ENCODE peak calls at places on chromosomes 1 and 21, in four cellular contexts. One of them, this sample, is unnamed.

GRCh38 chr1:26824735-26825134 is 1.8 kb upstream of the ZDHHC18 start:
- DNase-seq in left ventricle myocardium inferior: no peak
- DNase-seq in Calu3: peak
- DNase-seq in activated T-cell treated with anti-CD3 and anti-CD28 coated beads for 48 hours: no peak
- DNase-seq in this sample: no peak

GRCh38 chr21:30349572-30349971 is 1.2 kb upstream of the KRTAP23-1 start:
- DNase-seq in activated T-cell treated with anti-CD3 and anti-CD28 coated beads for 48 hours: no peak
- DNase-seq in Calu3: no peak
- DNase-seq in left ventricle myocardium inferior: no peak
- DNase-seq in this sample: no peak

GRCh38 chr1:58764294-58764978 is 19.4 kb downstream of the JUN start:
- DNase-seq in activated T-cell treated with anti-CD3 and anti-CD28 coated beads for 48 hours: no peak
- DNase-seq in left ventricle myocardium inferior: no peak
- DNase-seq in Calu3: no peak
- DNase-seq in this sample: no peak

GRCh38 chr1:46180082-46180616 is 3.9 kb upstream of the P3R3URF start:
- DNase-seq in activated T-cell treated with anti-CD3 and anti-CD28 coated beads for 48 hours: no peak
- DNase-seq in Calu3: peak
- DNase-seq in left ventricle myocardium inferior: no peak
- DNase-seq in this sample: no peak

GRCh38 chr1:88998716-88999115 is 6.3 kb upstream of the KYAT3 start:
- DNase-seq in activated T-cell treated with anti-CD3 and anti-CD28 coated beads for 48 hours: no peak
- DNase-seq in left ventricle myocardium inferior: no peak
- DNase-seq in Calu3: peak
- DNase-seq in this sample: no peak

GRCh38 chr1:158586942-158587341 is 7.2 kb upstream of the OR10X1 start:
- DNase-seq in Calu3: no peak
- DNase-seq in activated T-cell treated with anti-CD3 and anti-CD28 coated beads for 48 hours: no peak
- DNase-seq in left ventricle myocardium inferior: no peak
- DNase-seq in this sample: no peak

GRCh38 chr1:227885135-227885647 is 62.5 kb downstream of the WNT9A start:
- DNase-seq in Calu3: no peak
- DNase-seq in activated T-cell treated with anti-CD3 and anti-CD28 coated beads for 48 hours: no peak
- DNase-seq in left ventricle myocardium inferior: no peak
- DNase-seq in this sample: no peak

GRCh38 chr1:71677024-71677423 is 596.2 kb upstream of the ZRANB2 start:
- DNase-seq in activated T-cell treated with anti-CD3 and anti-CD28 coated beads for 48 hours: no peak
- DNase-seq in left ventricle myocardium inferior: no peak
- DNase-seq in Calu3: no peak
- DNase-seq in this sample: no peak

GRCh38 chr1:237859014-237859413 is 31.7 kb downstream of the ZP4 start:
- DNase-seq in activated T-cell treated with anti-CD3 and anti-CD28 coated beads for 48 hours: no peak
- DNase-seq in Calu3: no peak
- DNase-seq in left ventricle myocardium inferior: no peak
- DNase-seq in this sample: no peak

GRCh38 chr1:231724876-231725647 is 98.5 kb downstream of the DISC1 start:
- DNase-seq in activated T-cell treated with anti-CD3 and anti-CD28 coated beads for 48 hours: no peak
- DNase-seq in left ventricle myocardium inferior: no peak
- DNase-seq in Calu3: peak
- DNase-seq in this sample: no peak

GRCh38 chr1:19981507-19982312 is 2.3 kb upstream of the PLA2G2A start:
- DNase-seq in left ventricle myocardium inferior: no peak
- DNase-seq in activated T-cell treated with anti-CD3 and anti-CD28 coated beads for 48 hours: no peak
- DNase-seq in Calu3: no peak
- DNase-seq in this sample: no peak

GRCh38 chr1:178493301-178493741 is 3.4 kb downstream of the CLEC20A start:
- DNase-seq in Calu3: no peak
- DNase-seq in left ventricle myocardium inferior: no peak
- DNase-seq in activated T-cell treated with anti-CD3 and anti-CD28 coated beads for 48 hours: no peak
- DNase-seq in this sample: no peak

GRCh38 chr1:39781349-39781715 is 7.3 kb downstream of the BMP8B start:
- DNase-seq in activated T-cell treated with anti-CD3 and anti-CD28 coated beads for 48 hours: no peak
- DNase-seq in Calu3: no peak
- DNase-seq in left ventricle myocardium inferior: no peak
- DNase-seq in this sample: no peak

GRCh38 chr1:44832068-44832700 is 10.9 kb downstream of the PTCH2 start:
- DNase-seq in activated T-cell treated with anti-CD3 and anti-CD28 coated beads for 48 hours: no peak
- DNase-seq in Calu3: no peak
- DNase-seq in left ventricle myocardium inferior: no peak
- DNase-seq in this sample: no peak

GRCh38 chr1:161986328-161986727 is 37.3 kb downstream of the OLFML2B start:
- DNase-seq in left ventricle myocardium inferior: no peak
- DNase-seq in activated T-cell treated with anti-CD3 and anti-CD28 coated beads for 48 hours: no peak
- DNase-seq in Calu3: no peak
- DNase-seq in this sample: no peak

GRCh38 chr1:192810253-192810880 is 1.5 kb downstream of the RGS2 start:
- DNase-seq in left ventricle myocardium inferior: peak
- DNase-seq in Calu3: no peak
- DNase-seq in activated T-cell treated with anti-CD3 and anti-CD28 coated beads for 48 hours: no peak
- DNase-seq in this sample: no peak

GRCh38 chr1:149995927-149996326 is 14.6 kb downstream of the OTUD7B start:
- DNase-seq in Calu3: no peak
- DNase-seq in activated T-cell treated with anti-CD3 and anti-CD28 coated beads for 48 hours: no peak
- DNase-seq in left ventricle myocardium inferior: no peak
- DNase-seq in this sample: no peak

GRCh38 chr1:24727490-24728214 is 17.6 kb upstream of the CLIC4 start:
- DNase-seq in Calu3: no peak
- DNase-seq in left ventricle myocardium inferior: peak
- DNase-seq in activated T-cell treated with anti-CD3 and anti-CD28 coated beads for 48 hours: no peak
- DNase-seq in this sample: no peak

GRCh38 chr1:5513891-5514515 is 478.2 kb downstream of the NPHP4 start:
- DNase-seq in left ventricle myocardium inferior: no peak
- DNase-seq in Calu3: no peak
- DNase-seq in activated T-cell treated with anti-CD3 and anti-CD28 coated beads for 48 hours: no peak
- DNase-seq in this sample: no peak

GRCh38 chr1:26838474-26839338 is 12.2 kb downstream of the ZDHHC18 start:
- DNase-seq in Calu3: no peak
- DNase-seq in left ventricle myocardium inferior: no peak
- DNase-seq in activated T-cell treated with anti-CD3 and anti-CD28 coated beads for 48 hours: peak
- DNase-seq in this sample: peak

GRCh38 chr1:67683736-67684525 is 1.1 kb upstream of the GADD45A start:
- DNase-seq in left ventricle myocardium inferior: no peak
- DNase-seq in activated T-cell treated with anti-CD3 and anti-CD28 coated beads for 48 hours: peak
- DNase-seq in Calu3: no peak
- DNase-seq in this sample: no peak

GRCh38 chr1:205128050-205128449 is 6.3 kb upstream of the RBBP5 start:
- DNase-seq in left ventricle myocardium inferior: no peak
- DNase-seq in activated T-cell treated with anti-CD3 and anti-CD28 coated beads for 48 hours: no peak
- DNase-seq in Calu3: no peak
- DNase-seq in this sample: no peak

GRCh38 chr1:85320371-85321131 is 44.1 kb upstream of the BCL10 start:
- DNase-seq in Calu3: no peak
- DNase-seq in activated T-cell treated with anti-CD3 and anti-CD28 coated beads for 48 hours: no peak
- DNase-seq in left ventricle myocardium inferior: no peak
- DNase-seq in this sample: no peak

GRCh38 chr1:24898152-24898908 is 31.7 kb downstream of the RUNX3 start:
- DNase-seq in activated T-cell treated with anti-CD3 and anti-CD28 coated beads for 48 hours: no peak
- DNase-seq in left ventricle myocardium inferior: no peak
- DNase-seq in Calu3: peak
- DNase-seq in this sample: no peak

GRCh38 chr1:18531503-18531845 is 50.7 kb downstream of the KLHDC7A start:
- DNase-seq in activated T-cell treated with anti-CD3 and anti-CD28 coated beads for 48 hours: no peak
- DNase-seq in left ventricle myocardium inferior: no peak
- DNase-seq in Calu3: no peak
- DNase-seq in this sample: no peak

GRCh38 chr1:174005032-174005431 is 17.1 kb downstream of the RC3H1 start:
- DNase-seq in left ventricle myocardium inferior: no peak
- DNase-seq in Calu3: no peak
- DNase-seq in activated T-cell treated with anti-CD3 and anti-CD28 coated beads for 48 hours: no peak
- DNase-seq in this sample: no peak

GRCh38 chr21:42607525-42608102 is 45.8 kb upstream of the PDE9A start:
- DNase-seq in Calu3: no peak
- DNase-seq in left ventricle myocardium inferior: no peak
- DNase-seq in activated T-cell treated with anti-CD3 and anti-CD28 coated beads for 48 hours: no peak
- DNase-seq in this sample: no peak

GRCh38 chr1:67336783-67337182 is 29.1 kb downstream of the IL12RB2 start:
- DNase-seq in Calu3: no peak
- DNase-seq in activated T-cell treated with anti-CD3 and anti-CD28 coated beads for 48 hours: peak
- DNase-seq in left ventricle myocardium inferior: no peak
- DNase-seq in this sample: no peak

GRCh38 chr1:50610563-50610962 is 187.3 kb upstream of the DMRTA2 start:
- DNase-seq in Calu3: no peak
- DNase-seq in activated T-cell treated with anti-CD3 and anti-CD28 coated beads for 48 hours: no peak
- DNase-seq in left ventricle myocardium inferior: no peak
- DNase-seq in this sample: no peak

GRCh38 chr1:113517346-113517745 is 127.0 kb downstream of the MAGI3 start:
- DNase-seq in activated T-cell treated with anti-CD3 and anti-CD28 coated beads for 48 hours: no peak
- DNase-seq in Calu3: no peak
- DNase-seq in left ventricle myocardium inferior: no peak
- DNase-seq in this sample: no peak

GRCh38 chr1:7491089-7491817 is 279.8 kb upstream of the VAMP3 start:
- DNase-seq in Calu3: no peak
- DNase-seq in left ventricle myocardium inferior: no peak
- DNase-seq in activated T-cell treated with anti-CD3 and anti-CD28 coated beads for 48 hours: no peak
- DNase-seq in this sample: no peak

GRCh38 chr1:15056515-15057285 is 96.8 kb upstream of the TMEM51 start:
- DNase-seq in Calu3: no peak
- DNase-seq in activated T-cell treated with anti-CD3 and anti-CD28 coated beads for 48 hours: no peak
- DNase-seq in left ventricle myocardium inferior: no peak
- DNase-seq in this sample: no peak

GRCh38 chr1:4593106-4593505 is 61.3 kb upstream of the AJAP1 start:
- DNase-seq in Calu3: no peak
- DNase-seq in left ventricle myocardium inferior: no peak
- DNase-seq in activated T-cell treated with anti-CD3 and anti-CD28 coated beads for 48 hours: no peak
- DNase-seq in this sample: no peak

GRCh38 chr1:20446796-20447195 is 39.2 kb downstream of the CAMK2N1 start:
- DNase-seq in left ventricle myocardium inferior: no peak
- DNase-seq in activated T-cell treated with anti-CD3 and anti-CD28 coated beads for 48 hours: no peak
- DNase-seq in Calu3: peak
- DNase-seq in this sample: no peak

GRCh38 chr21:45780647-45781046 is 137.1 kb downstream of the PCBP3 start:
- DNase-seq in activated T-cell treated with anti-CD3 and anti-CD28 coated beads for 48 hours: no peak
- DNase-seq in left ventricle myocardium inferior: no peak
- DNase-seq in Calu3: no peak
- DNase-seq in this sample: no peak

GRCh38 chr1:44802306-44803061 is 2.3 kb downstream of the PLK3 start:
- DNase-seq in activated T-cell treated with anti-CD3 and anti-CD28 coated beads for 48 hours: no peak
- DNase-seq in left ventricle myocardium inferior: peak
- DNase-seq in Calu3: no peak
- DNase-seq in this sample: no peak

GRCh38 chr1:173409613-173410012 is 67.5 kb upstream of the PRDX6 start:
- DNase-seq in left ventricle myocardium inferior: peak
- DNase-seq in activated T-cell treated with anti-CD3 and anti-CD28 coated beads for 48 hours: no peak
- DNase-seq in Calu3: no peak
- DNase-seq in this sample: no peak

GRCh38 chr1:52955129-52955970 is 28.3 kb downstream of the SCP2 start:
- DNase-seq in Calu3: peak
- DNase-seq in activated T-cell treated with anti-CD3 and anti-CD28 coated beads for 48 hours: no peak
- DNase-seq in left ventricle myocardium inferior: no peak
- DNase-seq in this sample: no peak